ENCODE peak calls at places on chromosomes 1 and 21, in four cellular contexts. E, C, L and H are unnamed samples.

GRCh38 chr1:163069142-163069541 is at the start of gene RGS4:
- DNase-seq in L (no peak), C (peak; percentile 31), E (peak; percentile 34), H (no peak)

GRCh38 chr1:182707116-182707515 is 22.7 kb upstream of the RGS8 start:
- DNase-seq in C (peak; percentile 78), L (no peak), E (peak; percentile 36), H (no peak)

GRCh38 chr1:26861286-26861701 is 1.7 kb upstream of the SFN start:
- DNase-seq in E (no peak), L (no peak), C (no peak), H (no peak)

GRCh38 chr1:234753979-234754378 is 144.0 kb upstream of the IRF2BP2 start:
- DNase-seq in C (no peak), L (no peak), E (no peak), H (no peak)

GRCh38 chr1:24555591-24556413 is at the start of gene NCMAP:
- DNase-seq in L (no peak), E (peak; percentile 27), C (peak; percentile 88), H (peak; percentile 88)

GRCh38 chr1:91400133-91400725 is 4.4 kb downstream of the HFM1 start:
- DNase-seq in C (no peak), E (no peak), L (no peak), H (no peak)

GRCh38 chr1:232493869-232494268 is 136.1 kb downstream of the SIPA1L2 start:
- DNase-seq in E (no peak), C (no peak), L (no peak), H (no peak)

GRCh38 chr1:234842726-234843641 is 233.0 kb upstream of the IRF2BP2 start:
- DNase-seq in L (no peak), C (no peak), E (peak; percentile 66), H (no peak)

GRCh38 chr1:56484695-56485094 is 94.7 kb downstream of the PLPP3 start:
- DNase-seq in L (no peak), E (no peak), C (no peak), H (no peak)

GRCh38 chr21:33088384-33088783 is 18.4 kb downstream of the OLIG1 start:
- DNase-seq in C (no peak), E (no peak), L (no peak), H (no peak)

GRCh38 chr1:226325178-226325577 is 16.2 kb upstream of the LIN9 start:
- DNase-seq in C (no peak), L (no peak), E (no peak), H (no peak)

GRCh38 chr1:181099152-181100014 is 10.9 kb downstream of the IER5 start:
- DNase-seq in L (no peak), C (no peak), E (no peak), H (no peak)

GRCh38 chr1:91836307-91837056 is 49.5 kb downstream of the TGFBR3 start:
- DNase-seq in L (no peak), C (no peak), E (no peak), H (no peak)

GRCh38 chr1:228082975-228083870 is 715 bp downstream of the ARF1 start:
- DNase-seq in E (peak; percentile 74), L (peak; percentile 37), C (peak; percentile 63), H (peak; percentile 91)

GRCh38 chr21:44337941-44338895 is 972 bp downstream of the CFAP410 start:
- DNase-seq in E (peak; percentile 64), C (peak; percentile 66), L (peak; percentile 57), H (peak; percentile 88)

GRCh38 chr1:33181906-33182305 is at the start of gene TRIM62:
- DNase-seq in L (peak; percentile 82), C (peak; percentile 88), E (peak; percentile 90), H (peak; percentile 87)

GRCh38 chr1:162670928-162671663 is 38.8 kb downstream of the DDR2 start:
- DNase-seq in E (no peak), L (no peak), C (no peak), H (no peak)

GRCh38 chr1:234553241-234554156 is 56.5 kb downstream of the IRF2BP2 start:
- DNase-seq in E (no peak), L (no peak), C (no peak), H (no peak)

GRCh38 chr1:174912243-174912642 is 87.5 kb upstream of the CACYBP start:
- DNase-seq in L (no peak), E (no peak), C (no peak), H (no peak)

GRCh38 chr1:40732756-40733301 is 41.3 kb downstream of the NFYC start:
- DNase-seq in C (no peak), E (no peak), L (no peak), H (no peak)

GRCh38 chr1:180057883-180058396 is 96.7 kb upstream of the QSOX1 start:
- DNase-seq in C (no peak), L (no peak), E (no peak), H (no peak)

GRCh38 chr1:18997508-18997907 is 41.0 kb upstream of the IFFO2 start:
- DNase-seq in E (no peak), C (no peak), L (no peak), H (no peak)

GRCh38 chr1:36095760-36096405 is 7.2 kb downstream of the ADPRS start:
- DNase-seq in C (no peak), E (no peak), L (no peak), H (peak; percentile 60)

GRCh38 chr1:226732856-226733291 is 6.2 kb downstream of the ITPKB start:
- DNase-seq in C (no peak), E (no peak), L (no peak), H (no peak)

GRCh38 chr1:15584489-15585363 is at the start of gene AGMAT:
- DNase-seq in C (peak; percentile 43), L (no peak), E (peak; percentile 29), H (peak; percentile 83)

GRCh38 chr1:82775402-82776000 is 974.8 kb downstream of the ADGRL2 start:
- DNase-seq in C (no peak), E (peak; percentile 21), L (no peak), H (no peak)
- TF ChIP-seq CTCF in C (no peak), E (peak; percentile 32), L (no peak), H (peak; percentile 24)

GRCh38 chr1:85450832-85451231 is 14.1 kb downstream of the DDAH1 start:
- DNase-seq in E (no peak), C (no peak), L (no peak), H (peak; percentile 60)
- H3K4me1 ChIP-seq in E (peaks cover 22% of the 10 kb centered on the region), C (peaks cover 54% of the 10 kb centered on the region), L (peaks cover 11% of the 10 kb centered on the region), H (no peaks in the 10 kb centered on the region)

DNA sequence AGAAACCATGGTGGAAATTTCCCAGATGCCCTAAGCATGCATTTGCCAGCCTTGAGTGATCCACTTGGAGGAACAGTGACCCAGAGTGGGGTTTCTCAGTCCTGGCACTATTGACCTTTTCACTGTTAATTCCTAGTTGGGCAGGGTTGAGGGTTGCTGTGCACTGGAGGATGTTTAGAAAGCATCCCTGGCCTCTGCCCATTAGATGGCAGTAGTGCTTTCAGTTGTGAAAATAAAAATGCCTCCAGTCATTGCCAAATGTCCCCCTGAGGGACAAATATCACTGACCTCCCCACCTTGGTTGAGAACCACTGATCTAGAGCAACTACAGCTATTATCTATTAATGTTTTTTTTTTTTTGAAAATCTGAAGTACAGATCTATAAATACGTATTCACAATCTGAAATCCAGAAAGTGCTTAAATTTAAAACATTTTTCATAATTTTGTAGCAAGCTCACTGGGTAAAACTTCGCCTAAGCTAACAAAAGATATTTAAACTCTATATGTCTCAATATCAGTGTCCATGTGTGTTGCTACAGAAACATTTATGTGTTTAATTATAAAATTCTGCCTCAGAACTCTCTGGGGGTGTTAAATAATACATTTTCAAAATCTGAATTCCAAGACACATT is 27.3 kb downstream of the F3 start:
- DNase-seq in E (no peak), L (no peak), C (no peak), H (no peak)
- TF ChIP-seq CTCF in E (peak; percentile 67), L (peak; percentile 46), C (no peak), H (peak; percentile 46)

DNA sequence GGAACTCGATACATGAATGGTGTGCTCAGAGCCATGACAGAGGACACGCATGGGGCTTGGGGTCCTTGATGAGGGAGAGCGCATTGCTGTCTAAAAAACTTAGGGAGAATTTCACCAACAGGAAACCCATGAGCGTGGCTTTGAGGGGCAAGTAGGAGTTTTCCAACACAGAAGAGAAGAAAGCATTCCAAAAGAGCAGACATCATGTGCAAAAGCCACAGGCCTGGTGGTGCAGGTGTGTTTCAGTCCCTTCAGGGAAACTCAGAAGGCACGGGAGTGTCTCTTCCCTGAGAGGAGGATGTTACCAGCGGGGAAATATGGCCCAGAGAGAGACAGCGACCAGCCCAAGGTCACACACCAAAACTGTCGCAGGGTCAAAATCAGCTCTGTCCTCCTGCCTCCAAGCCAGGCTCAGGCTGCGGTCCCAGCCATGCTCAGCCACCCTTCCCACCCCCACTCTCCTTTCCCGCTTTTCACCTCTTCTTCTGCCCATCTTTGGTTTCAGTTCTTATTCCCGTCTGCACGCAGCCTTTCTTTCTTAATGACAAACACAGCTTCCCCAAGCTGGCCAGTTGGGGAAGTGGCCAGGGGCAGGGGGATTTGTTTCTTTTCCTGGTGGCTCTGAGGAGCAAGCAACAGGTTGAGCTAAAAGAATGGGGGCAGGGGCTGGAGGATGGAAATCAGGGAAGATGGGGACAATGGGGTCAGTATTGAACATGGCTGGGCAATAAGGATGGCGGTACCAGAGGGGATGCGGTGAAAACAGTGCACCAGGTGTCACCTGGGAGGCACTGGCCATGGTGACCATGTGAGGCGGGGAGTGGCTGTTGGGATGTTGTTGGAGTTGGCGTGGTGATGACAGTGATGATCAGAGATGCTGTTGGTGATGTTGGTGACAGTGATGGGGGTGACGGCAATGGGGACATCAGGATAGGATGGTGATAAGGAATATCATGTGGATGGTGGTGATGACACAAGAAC is 10.3 kb downstream of the LAPTM5 start:
- DNase-seq in L (no peak), C (no peak), E (no peak), H (no peak)
- H3K4me1 ChIP-seq in L (peaks cover 92% of the 10 kb centered on the region), C (peaks cover 3% of the 10 kb centered on the region), E (no peaks in the 10 kb centered on the region), H (no peaks in the 10 kb centered on the region)

DNA sequence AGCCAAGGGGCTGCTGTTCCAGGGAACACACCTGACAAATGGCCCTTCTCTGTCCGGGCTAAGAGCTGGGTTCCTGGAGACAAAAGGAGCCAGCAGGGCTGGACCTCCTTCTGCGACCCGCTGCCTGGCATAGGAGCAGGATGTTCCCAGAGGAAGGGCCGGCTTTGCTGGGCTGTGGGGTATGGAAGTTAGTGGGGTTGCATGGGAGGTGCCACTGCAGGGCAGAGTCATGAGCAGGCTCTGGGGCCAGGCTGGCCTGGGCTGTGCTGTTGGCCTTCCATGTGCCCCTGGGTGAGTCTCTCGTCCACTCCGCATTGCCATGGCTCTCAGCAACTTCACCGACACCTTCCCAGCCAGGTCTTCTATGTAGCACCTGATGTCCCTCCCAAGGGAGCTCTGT is 507.6 kb downstream of the PTPRU start:
- DNase-seq in L (no peak), C (no peak), E (no peak), H (no peak)
- TF ChIP-seq CTCF in L (no peak), C (no peak), E (no peak), H (no peak)

GRCh38 chr1:245091818-245092637 is 62.8 kb upstream of the KIF26B start:
- DNase-seq in E (no peak), C (peak; percentile 44), L (no peak), H (no peak)

GRCh38 chr1:245092638-245092976 is 62.2 kb upstream of the KIF26B start:
- DNase-seq in L (no peak), E (no peak), C (no peak), H (no peak)

GRCh38 chr1:245094092-245094491 is 60.7 kb upstream of the KIF26B start:
- DNase-seq in C (no peak), L (no peak), E (no peak), H (no peak)

GRCh38 chr1:245090491-245091090 is 64.2 kb upstream of the KIF26B start:
- DNase-seq in C (no peak), E (no peak), L (no peak), H (no peak)

DNA sequence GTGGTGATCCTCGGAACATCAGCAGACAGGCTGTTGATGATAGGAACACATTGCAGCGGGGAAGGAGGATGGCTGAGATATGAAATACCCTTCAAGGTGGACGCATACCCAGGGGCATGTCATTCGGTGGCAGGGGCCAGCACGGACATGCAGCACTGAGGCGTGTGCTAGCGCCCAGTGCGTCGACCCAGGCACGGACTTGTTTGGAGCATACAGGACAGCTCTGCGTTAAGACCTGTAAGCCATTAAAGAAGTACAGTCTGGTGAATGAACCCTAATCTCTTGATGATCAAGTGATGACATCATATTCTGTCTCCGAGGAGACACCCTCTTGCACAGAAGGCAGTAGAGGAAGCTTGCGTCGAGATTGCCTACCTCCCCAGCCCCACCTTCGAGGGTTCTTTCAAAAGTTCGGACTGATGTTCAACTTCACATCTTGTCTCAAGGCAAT is 63.6 kb upstream of the KIF26B start:
- DNase-seq in E (no peak), L (no peak), C (no peak), H (no peak)
- H3K4me1 ChIP-seq in E (no peaks in the 10 kb centered on the region), L (no peaks in the 10 kb centered on the region), C (no peaks in the 10 kb centered on the region), H (no peaks in the 10 kb centered on the region)